ENCODE peak calls at places on chromosomes 1 and 21, in four cellular contexts. One of them, this sample, is unnamed.

GRCh38 chr1:23779826-23780371 is 1.7 kb downstream of the PITHD1 start:
- DNase-seq in tibial artery: no peak
- DNase-seq in SJSA1: peak; percentile 57
- DNase-seq in body of pancreas: no peak
- DNase-seq in this sample: no peak

GRCh38 chr1:67987046-67987799 is 63.2 kb downstream of the DIRAS3 start:
- DNase-seq in body of pancreas: no peak
- DNase-seq in SJSA1: no peak
- DNase-seq in tibial artery: no peak
- DNase-seq in this sample: no peak

GRCh38 chr1:151511636-151512215 is 539 bp downstream of the CGN start:
- DNase-seq in body of pancreas: peak; percentile 75
- DNase-seq in tibial artery: no peak
- DNase-seq in SJSA1: peak; percentile 20
- DNase-seq in this sample: peak; percentile 54

GRCh38 chr1:23019851-23020625 is 770 bp downstream of the KDM1A start:
- DNase-seq in body of pancreas: peak; percentile 50
- DNase-seq in SJSA1: peak; percentile 56
- DNase-seq in tibial artery: peak; percentile 70
- DNase-seq in this sample: peak; percentile 62

GRCh38 chr1:32404956-32405355 is 10.7 kb upstream of the BSDC1 start:
- DNase-seq in SJSA1: peak; percentile 12
- DNase-seq in tibial artery: no peak
- DNase-seq in body of pancreas: no peak
- DNase-seq in this sample: peak; percentile 41

GRCh38 chr1:205043866-205044265 is 854 bp downstream of the CNTN2 start:
- DNase-seq in tibial artery: no peak
- DNase-seq in body of pancreas: no peak
- DNase-seq in SJSA1: no peak
- DNase-seq in this sample: no peak

GRCh38 chr21:30434033-30434631 is 4.1 kb downstream of the KRTAP13-4 start:
- DNase-seq in SJSA1: peak; percentile 13
- DNase-seq in tibial artery: no peak
- DNase-seq in body of pancreas: peak; percentile 41
- DNase-seq in this sample: peak; percentile 9

GRCh38 chr1:231564373-231564772 is 35.9 kb downstream of the TSNAX start:
- DNase-seq in tibial artery: no peak
- DNase-seq in body of pancreas: no peak
- DNase-seq in SJSA1: no peak
- DNase-seq in this sample: no peak

GRCh38 chr1:65946960-65947359 is 154.3 kb downstream of the PDE4B start:
- DNase-seq in SJSA1: no peak
- DNase-seq in body of pancreas: no peak
- DNase-seq in tibial artery: no peak
- DNase-seq in this sample: no peak

GRCh38 chr1:59457786-59458185 is 160.9 kb downstream of the FGGY start:
- DNase-seq in SJSA1: no peak
- DNase-seq in tibial artery: no peak
- DNase-seq in body of pancreas: no peak
- DNase-seq in this sample: no peak

GRCh38 chr1:54888080-54888733 is 1.2 kb upstream of the DHCR24 start:
- DNase-seq in SJSA1: peak; percentile 38
- DNase-seq in body of pancreas: peak; percentile 17
- DNase-seq in tibial artery: no peak
- DNase-seq in this sample: peak; percentile 47

GRCh38 chr1:64240209-64240608 is 36.8 kb downstream of the UBE2U start:
- DNase-seq in tibial artery: no peak
- DNase-seq in SJSA1: no peak
- DNase-seq in body of pancreas: no peak
- DNase-seq in this sample: no peak

GRCh38 chr1:156571261-156571958 is 955 bp downstream of the IQGAP3 start:
- DNase-seq in SJSA1: peak; percentile 91
- DNase-seq in tibial artery: no peak
- DNase-seq in body of pancreas: no peak
- DNase-seq in this sample: no peak

GRCh38 chr1:6700853-6701436 is 671 bp downstream of the DNAJC11 start:
- DNase-seq in SJSA1: no peak
- DNase-seq in tibial artery: no peak
- DNase-seq in body of pancreas: no peak
- DNase-seq in this sample: no peak

GRCh38 chr1:234684854-234685253 is 74.9 kb upstream of the IRF2BP2 start:
- DNase-seq in body of pancreas: no peak
- DNase-seq in SJSA1: no peak
- DNase-seq in tibial artery: no peak
- DNase-seq in this sample: no peak

GRCh38 chr1:171769171-171769570 is 12.3 kb upstream of the METTL13 start:
- DNase-seq in SJSA1: no peak
- DNase-seq in body of pancreas: no peak
- DNase-seq in tibial artery: no peak
- DNase-seq in this sample: no peak

GRCh38 chr21:34969431-34970036 is 79.6 kb downstream of the RUNX1 start:
- DNase-seq in body of pancreas: no peak
- DNase-seq in tibial artery: no peak
- DNase-seq in SJSA1: no peak
- DNase-seq in this sample: no peak

GRCh38 chr1:24996983-24997893 is 67.2 kb upstream of the RUNX3 start:
- DNase-seq in body of pancreas: no peak
- DNase-seq in tibial artery: no peak
- DNase-seq in SJSA1: no peak
- DNase-seq in this sample: no peak

GRCh38 chr1:185581961-185582725 is 152.0 kb upstream of the HMCN1 start:
- DNase-seq in body of pancreas: no peak
- DNase-seq in tibial artery: no peak
- DNase-seq in SJSA1: no peak
- DNase-seq in this sample: no peak

DNA sequence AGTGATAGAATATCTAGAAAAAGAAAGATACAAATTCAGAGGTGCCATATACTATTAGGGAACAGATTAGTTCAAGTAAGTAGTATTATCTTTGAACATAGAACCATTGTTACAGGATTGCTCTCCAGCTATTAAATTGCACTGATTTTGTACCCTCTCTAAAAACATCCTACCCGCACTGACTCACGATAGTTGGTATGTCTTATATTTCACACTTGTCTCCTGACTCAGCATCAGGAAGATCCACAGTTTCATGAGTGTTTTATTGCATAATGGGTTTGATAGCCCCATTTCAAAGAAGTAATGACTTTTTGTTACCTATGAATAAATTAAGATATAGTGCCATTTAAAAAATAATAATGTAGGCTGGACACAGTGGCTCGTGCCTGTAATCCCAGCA is 6.0 kb downstream of the TATDN3 start:
- DNase-seq in body of pancreas: no peak
- DNase-seq in tibial artery: no peak
- DNase-seq in SJSA1: no peak
- DNase-seq in this sample: no peak
- H3K4me1 ChIP-seq in body of pancreas: peaks cover 3% of the 10 kb centered on the region
- H3K4me1 ChIP-seq in tibial artery: no peaks in the 10 kb centered on the region
- H3K4me1 ChIP-seq in SJSA1: peaks cover 10% of the 10 kb centered on the region
- H3K4me1 ChIP-seq in this sample: peaks cover 2% of the 10 kb centered on the region

GRCh38 chr1:30162565-30162964 is 560.8 kb downstream of the MATN1 start:
- DNase-seq in SJSA1: no peak
- DNase-seq in tibial artery: no peak
- DNase-seq in body of pancreas: no peak
- DNase-seq in this sample: no peak

GRCh38 chr1:30160999-30161689 is 562.2 kb downstream of the MATN1 start:
- DNase-seq in body of pancreas: no peak
- DNase-seq in tibial artery: no peak
- DNase-seq in SJSA1: no peak
- DNase-seq in this sample: no peak

GRCh38 chr1:30159015-30159414 is 564.4 kb downstream of the MATN1 start:
- DNase-seq in SJSA1: no peak
- DNase-seq in tibial artery: no peak
- DNase-seq in body of pancreas: no peak
- DNase-seq in this sample: no peak

GRCh38 chr1:30164693-30165092 is 558.7 kb downstream of the MATN1 start:
- DNase-seq in body of pancreas: no peak
- DNase-seq in SJSA1: no peak
- DNase-seq in tibial artery: no peak
- DNase-seq in this sample: no peak

GRCh38 chr1:30161953-30162352 is 561.4 kb downstream of the MATN1 start:
- DNase-seq in tibial artery: no peak
- DNase-seq in SJSA1: no peak
- DNase-seq in body of pancreas: no peak
- DNase-seq in this sample: no peak
- H3K9me3 ChIP-seq in tibial artery: no peaks in the 10 kb centered on the region
- H3K9me3 ChIP-seq in SJSA1: no peaks in the 10 kb centered on the region
- H3K9me3 ChIP-seq in body of pancreas: no peaks in the 10 kb centered on the region
- H3K9me3 ChIP-seq in this sample: no peaks in the 10 kb centered on the region

GRCh38 chr1:35379317-35380000 is 111.0 kb downstream of the ZMYM4 start:
- DNase-seq in body of pancreas: no peak
- DNase-seq in SJSA1: no peak
- DNase-seq in tibial artery: no peak
- DNase-seq in this sample: no peak

GRCh38 chr1:35377553-35377952 is 109.0 kb downstream of the ZMYM4 start:
- DNase-seq in tibial artery: no peak
- DNase-seq in body of pancreas: no peak
- DNase-seq in SJSA1: no peak
- DNase-seq in this sample: no peak
- H3K4me1 ChIP-seq in tibial artery: no peaks in the 10 kb centered on the region
- H3K4me1 ChIP-seq in body of pancreas: no peaks in the 10 kb centered on the region
- H3K4me1 ChIP-seq in SJSA1: no peaks in the 10 kb centered on the region
- H3K4me1 ChIP-seq in this sample: no peaks in the 10 kb centered on the region

DNA sequence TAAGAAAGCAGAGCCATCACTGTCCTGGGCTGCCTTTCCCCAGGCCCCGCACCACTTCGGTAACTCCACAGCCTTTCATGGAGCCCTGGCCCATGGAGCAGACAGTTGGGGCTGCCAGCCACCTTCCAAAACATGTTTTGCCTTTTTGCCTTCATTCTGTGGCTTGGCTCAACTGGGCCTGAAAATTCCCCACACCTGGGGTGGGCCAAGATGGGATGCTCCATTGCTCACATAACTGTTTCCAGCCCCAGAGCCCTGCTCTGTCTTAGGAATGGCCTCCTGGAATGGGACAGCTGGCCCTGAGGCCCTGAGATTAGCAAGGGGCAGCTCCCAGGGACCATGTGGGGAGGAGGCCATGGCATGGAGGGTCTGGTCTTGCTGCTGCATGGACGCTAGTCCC is 10.9 kb upstream of the PRELP start:
- DNase-seq in body of pancreas: no peak
- DNase-seq in tibial artery: peak; percentile 79
- DNase-seq in SJSA1: no peak
- DNase-seq in this sample: no peak
- H3K9me3 ChIP-seq in body of pancreas: no peaks in the 10 kb centered on the region
- H3K9me3 ChIP-seq in tibial artery: no peaks in the 10 kb centered on the region
- H3K9me3 ChIP-seq in SJSA1: no peaks in the 10 kb centered on the region
- H3K9me3 ChIP-seq in this sample: no peaks in the 10 kb centered on the region

DNA sequence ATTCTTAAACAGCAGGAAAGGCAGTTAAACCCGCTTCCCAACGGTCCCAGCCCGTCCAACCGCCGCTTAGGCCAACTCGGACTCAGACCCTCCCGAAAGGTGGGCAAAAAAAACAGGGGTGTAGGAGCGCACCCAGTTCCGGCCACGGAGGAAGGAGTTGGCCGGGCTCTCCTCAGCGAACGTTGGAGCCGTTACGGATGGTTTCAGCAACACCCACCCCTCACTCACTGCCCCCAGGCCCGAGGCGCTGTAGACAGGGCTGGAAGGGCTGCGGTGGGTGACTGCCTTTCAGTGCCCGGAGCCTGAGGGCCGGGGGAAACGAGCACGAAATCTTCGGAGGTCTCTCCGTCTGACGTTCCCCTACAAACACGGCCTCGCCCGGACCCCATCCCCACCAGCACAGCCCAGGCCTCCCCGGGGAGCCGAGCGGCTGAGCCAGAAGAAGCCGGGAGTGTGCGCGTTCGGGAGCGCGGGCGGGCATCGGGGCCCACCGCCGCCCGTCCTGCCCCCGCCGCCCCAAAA is 1.3 kb downstream of the KDM5B start:
- DNase-seq in body of pancreas: peak; percentile 25
- DNase-seq in tibial artery: no peak
- DNase-seq in SJSA1: no peak
- DNase-seq in this sample: peak; percentile 17
- H3K4me1 ChIP-seq in body of pancreas: peaks cover 35% of the 10 kb centered on the region
- H3K4me1 ChIP-seq in tibial artery: no peaks in the 10 kb centered on the region
- H3K4me1 ChIP-seq in SJSA1: peaks cover 43% of the 10 kb centered on the region
- H3K4me1 ChIP-seq in this sample: peaks cover 20% of the 10 kb centered on the region